ENCODE peak calls at places on chromosome 1, in eight cellular contexts. U is GM23338, G is cardiac fibroblast, V is fibroblast of villous mesenchyme, B is HFF-Myc, S is astrocyte of the cerebellum, W is cardiac muscle cell, X is fibroblast of pulmonary artery. T is an unnamed sample.

GRCh38 chr1:173043253-173043652 is 7.5 kb downstream of the TNFSF18 start:
- DNase-seq in X (peak), W (peak), B (no peak), U (no peak), G (peak), V (peak), S (peak), T (peak)

GRCh38 chr1:71053758-71054157 is 6.1 kb upstream of the PTGER3 start:
- DNase-seq in S (no peak), G (no peak), X (no peak), V (no peak), U (no peak), W (no peak), B (no peak), T (no peak)

GRCh38 chr1:228955691-228956090 is 220.4 kb downstream of the RHOU start:
- DNase-seq in V (peak), W (peak), U (no peak), X (peak), G (peak), S (no peak), B (no peak), T (no peak)

GRCh38 chr1:111467805-111468716 is 5.7 kb upstream of the C1orf162 start:
- DNase-seq in U (no peak), V (no peak), B (no peak), G (no peak), W (no peak), X (no peak), S (no peak), T (no peak)

GRCh38 chr1:29672416-29672815 is 436.1 kb downstream of the PTPRU start:
- DNase-seq in U (no peak), B (no peak), S (no peak), G (no peak), V (no peak), X (no peak), W (no peak), T (no peak)

GRCh38 chr1:156746716-156747631 is 4.5 kb downstream of the HDGF start:
- DNase-seq in X (peak), G (peak), U (peak), V (peak), W (peak), B (peak), S (peak), T (peak)

GRCh38 chr1:78104322-78104721 is 58.6 kb downstream of the GIPC2 start:
- DNase-seq in U (no peak), W (no peak), S (no peak), B (no peak), X (no peak), V (no peak), G (peak), T (no peak)

GRCh38 chr1:150620919-150621318 is 8.5 kb downstream of the ENSA start:
- DNase-seq in V (no peak), S (no peak), X (no peak), W (no peak), B (no peak), G (no peak), U (no peak), T (no peak)

GRCh38 chr1:205590777-205591513 is 40.9 kb downstream of the ELK4 start:
- DNase-seq in G (no peak), B (no peak), W (no peak), X (no peak), V (no peak), U (no peak), S (no peak), T (no peak)

GRCh38 chr1:23101101-23101827 is 67.4 kb downstream of the LUZP1 start:
- DNase-seq in S (no peak), U (no peak), V (peak), W (no peak), B (no peak), X (no peak), G (peak), T (peak)

GRCh38 chr1:216281757-216282156 is 141.5 kb downstream of the USH2A start:
- DNase-seq in U (no peak), G (no peak), S (no peak), X (no peak), B (no peak), V (no peak), W (no peak), T (no peak)

GRCh38 chr1:94922756-94923465 is 4.0 kb downstream of the CNN3 start:
- DNase-seq in G (peak), S (peak), X (peak), U (no peak), W (peak), V (peak), B (no peak), T (no peak)

GRCh38 chr1:162882248-162882666 is 21.3 kb upstream of the CCDC190 start:
- DNase-seq in X (no peak), W (no peak), U (no peak), V (no peak), B (peak), S (no peak), G (no peak), T (no peak)

GRCh38 chr1:110495926-110496600 is 22.9 kb downstream of the KCNA10 start:
- DNase-seq in U (peak), S (peak), V (peak), X (peak), B (peak), W (peak), G (peak), T (peak)

GRCh38 chr1:44617703-44618029 is 56.6 kb downstream of the TMEM53 start:
- DNase-seq in S (no peak), G (no peak), U (no peak), B (no peak), W (no peak), V (no peak), X (no peak), T (no peak)
- H3K4me3 ChIP-seq in S (peak), G (peak), U (peak), B (no peak), W (peak), V (no peak), X (no peak), T (no peak)

GRCh38 chr1:55896210-55896609 is 681.0 kb upstream of the USP24 start:
- DNase-seq in B (no peak), G (no peak), W (no peak), X (no peak), V (no peak), S (no peak), U (no peak), T (no peak)

GRCh38 chr1:55888685-55889317 is 673.6 kb upstream of the USP24 start:
- DNase-seq in U (no peak), W (no peak), G (no peak), V (no peak), X (no peak), B (no peak), S (no peak), T (no peak)

GRCh38 chr1:55894521-55894920 is 679.4 kb upstream of the USP24 start:
- DNase-seq in V (peak), B (no peak), S (no peak), W (peak), G (peak), U (no peak), X (peak), T (no peak)

GRCh38 chr1:55898191-55898590 is 681.2 kb downstream of the PLPP3 start:
- DNase-seq in S (no peak), W (peak), U (no peak), X (peak), B (no peak), G (peak), V (peak), T (peak)

DNA sequence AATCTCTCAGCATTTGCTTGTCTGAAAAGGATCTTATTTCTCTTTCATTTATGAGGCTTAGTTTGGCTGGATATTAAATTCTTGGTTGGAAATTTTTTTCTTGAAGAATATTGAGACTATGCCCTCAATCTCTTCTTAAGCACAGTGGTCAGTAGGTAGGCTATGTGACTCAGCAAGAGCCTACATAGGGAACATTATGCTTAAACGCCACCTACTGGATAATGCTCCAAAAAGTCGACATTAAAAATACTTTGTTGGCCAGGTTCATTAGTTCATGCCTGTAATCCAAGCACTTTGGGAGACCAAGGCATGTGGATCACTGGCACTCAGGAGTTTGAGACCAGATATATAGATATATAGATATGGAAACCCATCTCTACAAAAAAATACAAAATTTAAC is 678.0 kb upstream of the USP24 start:
- DNase-seq in V (peak), S (no peak), X (peak), G (peak), U (peak), B (peak), W (peak), T (peak)
- TF ChIP-seq CTCF in V (peak), S (peak), X (peak), G (peak), U (peak), B (peak), W (peak), T (peak)

GRCh38 chr1:2858676-2859075 is 57.2 kb upstream of the TTC34 start:
- DNase-seq in X (no peak), W (no peak), U (no peak), B (no peak), V (no peak), G (no peak), S (no peak), T (no peak)
- H3K4me3 ChIP-seq in X (no peak), W (no peak), U (no peak), B (no peak), V (no peak), G (no peak), S (no peak), T (no peak)

DNA sequence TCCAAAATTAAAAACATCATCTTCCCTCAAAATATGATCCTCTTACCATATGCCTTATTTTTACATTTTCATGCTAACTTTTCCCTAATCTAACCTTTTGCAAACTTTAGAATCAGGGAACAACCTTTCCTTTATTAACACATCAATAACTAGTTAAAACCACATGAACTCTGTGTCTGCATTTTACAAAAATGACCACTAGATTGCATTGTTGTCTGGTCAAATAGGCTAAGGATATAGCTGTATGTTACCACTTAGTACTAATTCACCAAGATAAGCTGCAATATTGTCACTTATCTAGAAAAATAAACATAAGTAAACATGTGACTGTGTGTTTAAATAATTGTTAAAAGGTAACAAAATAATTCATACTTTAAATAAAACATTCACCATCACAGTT is 82.3 kb downstream of the DENND1B start:
- DNase-seq in W (peak), S (peak), V (peak), G (peak), U (no peak), X (peak), B (no peak), T (peak)
- TF ChIP-seq CTCF in W (peak), S (no peak), V (peak), G (peak), U (no peak), X (peak), B (peak), T (peak)

DNA sequence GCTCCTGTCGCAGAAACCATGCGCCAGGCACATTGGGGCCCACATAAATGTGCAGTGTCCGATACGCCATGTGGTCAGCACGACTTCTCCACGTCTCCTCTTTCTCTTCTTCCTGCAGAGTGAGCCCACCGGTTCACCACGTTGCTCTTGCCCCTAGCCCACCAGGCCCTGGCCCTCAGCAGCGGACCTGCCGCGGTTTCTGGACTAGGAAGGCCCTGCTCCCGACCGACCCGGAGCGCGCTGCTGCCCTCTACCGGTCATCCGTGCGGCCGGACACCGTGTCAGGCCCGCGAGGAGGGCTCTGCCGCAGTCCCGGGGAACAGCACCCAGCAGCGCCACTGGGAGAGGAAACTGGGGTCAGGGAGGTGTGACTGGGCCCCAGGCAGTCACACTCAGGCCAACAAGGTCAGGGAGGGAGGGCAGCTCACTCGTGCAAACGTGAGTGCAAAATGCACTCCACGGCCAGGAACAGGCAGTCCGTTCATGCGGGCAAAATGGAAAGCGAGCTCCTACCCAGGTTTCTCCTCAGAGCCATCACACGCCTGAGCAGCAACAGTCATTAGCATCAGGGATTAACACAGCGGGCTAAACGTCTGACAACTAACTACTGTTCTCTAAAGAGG is 13.7 kb downstream of the TLR5 start:
- DNase-seq in W (peak), V (peak), S (no peak), U (peak), X (peak), G (peak), B (no peak), T (peak)
- H3K4me3 ChIP-seq in W (no peak), V (peak), S (peak), U (peak), X (peak), G (peak), B (no peak), T (no peak)

GRCh38 chr1:16913866-16914662 is 7.7 kb upstream of the CROCC start:
- DNase-seq in S (peak), U (peak), X (peak), B (peak), W (peak), V (peak), G (peak), T (peak)
- TF ChIP-seq CTCF in S (no peak), U (peak), X (no peak), B (peak), W (peak), V (no peak), G (no peak), T (no peak)

GRCh38 chr1:224563666-224564065 is 52.5 kb upstream of the CNIH3 start:
- DNase-seq in W (no peak), G (no peak), U (no peak), B (no peak), S (no peak), X (no peak), V (no peak), T (no peak)
- H3K4me3 ChIP-seq in W (no peak), G (no peak), U (no peak), B (no peak), S (no peak), X (no peak), V (no peak), T (no peak)

DNA sequence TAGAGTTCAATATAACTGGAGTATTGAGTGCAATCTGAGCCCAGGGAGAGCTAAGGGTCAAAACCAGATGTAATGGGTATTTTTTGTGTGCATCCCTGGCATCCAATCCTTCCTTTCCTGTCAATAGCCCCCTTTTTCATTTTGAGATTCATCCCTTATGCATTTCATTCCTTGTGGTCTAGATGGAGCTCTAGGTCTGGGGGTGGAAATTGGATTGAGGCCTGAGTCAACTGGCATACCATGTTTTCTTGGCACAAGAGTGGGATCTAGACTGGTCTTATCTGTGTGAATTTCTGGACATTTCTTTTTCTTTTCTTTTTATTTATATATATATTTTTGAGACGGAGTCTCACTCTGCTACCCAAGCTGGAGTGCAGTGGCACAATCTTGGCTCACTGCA is 67.3 kb upstream of the RAB3GAP2 start:
- DNase-seq in W (no peak), V (no peak), B (peak), U (peak), G (no peak), S (no peak), X (no peak), T (peak)
- TF ChIP-seq CTCF in W (no peak), V (no peak), B (peak), U (peak), G (no peak), S (no peak), X (no peak), T (peak)

GRCh38 chr1:186948542-186948941 is 119.8 kb downstream of the PLA2G4A start:
- DNase-seq in G (peak), S (no peak), U (no peak), X (peak), B (no peak), V (no peak), W (peak), T (peak)

GRCh38 chr1:186950547-186950946 is 121.8 kb downstream of the PLA2G4A start:
- DNase-seq in X (peak), V (no peak), S (no peak), G (peak), W (peak), B (no peak), U (no peak), T (peak)

GRCh38 chr1:186945146-186945545 is 116.4 kb downstream of the PLA2G4A start:
- DNase-seq in B (no peak), G (no peak), U (no peak), V (no peak), X (no peak), S (no peak), W (no peak), T (no peak)

GRCh38 chr1:186953876-186954275 is 125.1 kb downstream of the PLA2G4A start:
- DNase-seq in W (no peak), S (no peak), B (no peak), V (no peak), G (no peak), U (no peak), X (no peak), T (no peak)

DNA sequence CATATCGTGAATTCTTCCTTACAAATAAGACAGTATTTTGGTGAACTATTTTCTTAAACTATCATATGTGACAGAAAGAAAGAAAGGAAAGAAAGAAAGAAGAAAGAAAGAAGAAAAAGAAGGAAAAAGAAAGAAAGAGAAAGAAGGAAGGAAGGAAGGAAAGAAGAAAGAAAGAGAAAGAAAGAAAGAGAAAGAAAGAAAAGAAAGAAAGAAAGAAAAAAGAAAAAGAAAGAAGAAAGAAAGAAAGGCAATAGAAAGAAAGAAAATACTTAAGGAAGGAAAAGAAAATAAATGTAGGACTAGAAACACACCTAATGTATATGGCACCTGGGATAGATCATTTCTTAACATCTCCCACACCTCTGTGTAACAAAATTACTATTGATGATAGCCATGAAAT is 120.4 kb downstream of the PLA2G4A start:
- DNase-seq in V (no peak), B (no peak), S (no peak), G (no peak), U (no peak), W (no peak), X (no peak), T (no peak)
- H3K4me3 ChIP-seq in V (no peak), B (no peak), S (no peak), G (no peak), U (no peak), W (no peak), X (no peak), T (no peak)

GRCh38 chr1:55702064-55702463 is 486.9 kb upstream of the USP24 start:
- DNase-seq in V (no peak), S (no peak), B (no peak), G (peak), X (peak), U (peak), W (peak), T (peak)
- TF ChIP-seq CTCF in V (peak), S (peak), B (peak), G (peak), X (peak), U (peak), W (peak), T (peak)

T was measured in epithelial cell of esophagus.